ENCODE peak calls at places on chromosome 19, in six cellular contexts. G is activated T-cell treated with anti-CD3 and anti-CD28 coated beads for 1 hour; B is heart right ventricle; O is Caco-2; A is DMS79; X is stimulated activated CD4-positive, alpha-beta T cell treated with anti-CD3 and anti-CD28 coated beads, Interleukin-4, amount 100 ng/mL, for 24 hours. R is an unnamed sample.

GRCh38 chr19:28012361-28012760 is 1200.6 kb downstream of the UQCRFS1 start:
- DNase-seq in G (no peak), B (no peak), O (no peak), A (no peak), X (no peak), R (no peak)

GRCh38 chr19:47056416-47056815 is 8.0 kb upstream of the TMEM160 start:
- DNase-seq in G (no peak), B (no peak), O (no peak), A (peak), X (no peak), R (no peak)

GRCh38 chr19:1053176-1054101 is 13.5 kb upstream of the ARHGAP45 start:
- DNase-seq in G (no peak), B (no peak), O (no peak), A (no peak), X (no peak), R (no peak)

GRCh38 chr19:12656899-12657571 is 9.5 kb downstream of the MAN2B1 start:
- DNase-seq in G (no peak), B (no peak), O (no peak), A (no peak), X (no peak), R (no peak)

GRCh38 chr19:45473366-45474190 is 5.8 kb downstream of the FOSB start:
- DNase-seq in G (no peak), B (no peak), O (peak), A (no peak), X (no peak), R (no peak)

GRCh38 chr19:45870798-45871197 is 6.7 kb downstream of the FOXA3 start:
- DNase-seq in G (no peak), B (no peak), O (no peak), A (no peak), X (no peak), R (no peak)

GRCh38 chr19:54203151-54203611 is 2.5 kb downstream of the RPS9 start:
- DNase-seq in G (no peak), B (no peak), O (no peak), A (no peak), X (no peak), R (no peak)

GRCh38 chr19:5171711-5172110 is 168.9 kb downstream of the PTPRS start:
- DNase-seq in G (no peak), B (no peak), O (peak), A (no peak), X (no peak), R (no peak)

GRCh38 chr19:45789035-45789786 is 3.4 kb downstream of the DMWD start:
- DNase-seq in G (no peak), B (no peak), O (no peak), A (no peak), X (no peak), R (no peak)

GRCh38 chr19:48614436-48615144 is at the start of gene FAM83E:
- DNase-seq in G (no peak), B (no peak), O (peak), A (peak), X (no peak), R (no peak)

GRCh38 chr19:4744451-4745170 is 21.0 kb upstream of the DPP9 start:
- DNase-seq in G (no peak), B (no peak), O (no peak), A (no peak), X (no peak), R (no peak)

GRCh38 chr19:11067356-11068113 is 21.7 kb upstream of the LDLR start:
- DNase-seq in G (no peak), B (no peak), O (no peak), A (no peak), X (no peak), R (no peak)

GRCh38 chr19:57016491-57016890 is 103.3 kb upstream of the USP29 start:
- DNase-seq in G (no peak), B (no peak), O (no peak), A (no peak), X (no peak), R (no peak)

GRCh38 chr19:38949580-38950367 is 19.0 kb downstream of the MRPS12 start:
- DNase-seq in G (peak), B (peak), O (peak), A (peak), X (peak), R (peak)

GRCh38 chr19:6424190-6424938 is at the start of gene KHSRP:
- DNase-seq in G (no peak), B (peak), O (peak), A (no peak), X (peak), R (no peak)

GRCh38 chr19:1211494-1212234 is 6.1 kb downstream of the STK11 start:
- DNase-seq in G (no peak), B (no peak), O (no peak), A (no peak), X (no peak), R (no peak)

GRCh38 chr19:35154535-35155406 is at the start of gene FXYD5:
- DNase-seq in G (peak), B (peak), O (peak), A (no peak), X (peak), R (no peak)

GRCh38 chr19:38512277-38512676 is 78.8 kb downstream of the RYR1 start:
- DNase-seq in G (no peak), B (no peak), O (no peak), A (no peak), X (no peak), R (no peak)

GRCh38 chr19:21568816-21569496 is 63.6 kb downstream of the ZNF429 start:
- DNase-seq in G (peak), B (peak), O (no peak), A (peak), X (peak), R (peak)

GRCh38 chr19:20453424-20453938 is 112.1 kb downstream of the ZNF737 start:
- DNase-seq in G (no peak), B (no peak), O (no peak), A (no peak), X (no peak), R (no peak)

GRCh38 chr19:4730740-4731171 is 7.1 kb upstream of the DPP9 start:
- DNase-seq in G (peak), B (peak), O (peak), A (no peak), X (peak), R (no peak)

GRCh38 chr19:11239377-11240000 is at the start of gene ANGPTL8:
- DNase-seq in G (no peak), B (no peak), O (no peak), A (no peak), X (no peak), R (no peak)

GRCh38 chr19:16268676-16269319 is 55.8 kb upstream of the KLF2 start:
- DNase-seq in G (peak), B (no peak), O (no peak), A (no peak), X (peak), R (no peak)

GRCh38 chr19:3249408-3249807 is 24.9 kb downstream of the CELF5 start:
- DNase-seq in G (no peak), B (no peak), O (peak), A (no peak), X (no peak), R (no peak)

GRCh38 chr19:40691421-40692211 is 1.2 kb upstream of the NUMBL start:
- DNase-seq in G (no peak), B (no peak), O (peak), A (peak), X (peak), R (no peak)

GRCh38 chr19:32364040-32364439 is 18.6 kb downstream of the ZNF507 start:
- DNase-seq in G (no peak), B (no peak), O (no peak), A (no peak), X (no peak), R (no peak)

GRCh38 chr19:3423183-3423829 is 56.9 kb downstream of the NFIC start:
- DNase-seq in G (no peak), B (peak), O (no peak), A (no peak), X (no peak), R (no peak)

GRCh38 chr19:16262618-16263017 is 62.0 kb upstream of the KLF2 start:
- DNase-seq in G (no peak), B (no peak), O (peak), A (no peak), X (no peak), R (no peak)

GRCh38 chr19:12055784-12056183 is 3.0 kb upstream of the ZNF878 start:
- DNase-seq in G (no peak), B (no peak), O (no peak), A (no peak), X (no peak), R (no peak)

GRCh38 chr19:58586131-58586765 is 13.1 kb upstream of the MZF1 start:
- DNase-seq in G (no peak), B (no peak), O (no peak), A (no peak), X (peak), R (no peak)